ENCODE peak calls at places on chromosomes 6 and 20, in six cellular contexts. I is Peyer's patch, R is upper lobe of right lung, N is ascending aorta, K is left ventricle myocardium inferior, T is vagina. U is an unnamed sample.

GRCh38 chr20:21100590-21101452 is 5.3 kb downstream of the LINC00237 start:
- DNase-seq in I (no peak), R (peak; percentile 67), N (no peak), K (no peak), T (no peak), U (no peak)

GRCh38 chr6:42237857-42238256 is 20.2 kb upstream of the MRPS10 start:
- DNase-seq in I (no peak), R (no peak), N (no peak), K (no peak), T (no peak), U (no peak)

GRCh38 chr6:36728289-36729168 is 30.9 kb downstream of the RAB44 start:
- DNase-seq in I (no peak), R (no peak), N (no peak), K (no peak), T (no peak), U (no peak)

GRCh38 chr6:50816115-50816675 is 2.5 kb upstream of the TFAP2B start:
- DNase-seq in I (peak; percentile 86), R (peak; percentile 72), N (no peak), K (peak; percentile 37), T (no peak), U (peak; percentile 75)

GRCh38 chr6:12024715-12025434 is 12.8 kb downstream of the HIVEP1 start:
- DNase-seq in I (no peak), R (no peak), N (no peak), K (no peak), T (no peak), U (no peak)

GRCh38 chr6:118770112-118770788 is 118.9 kb upstream of the CEP85L start:
- DNase-seq in I (no peak), R (no peak), N (no peak), K (no peak), T (no peak), U (no peak)

GRCh38 chr6:165960692-165961091 is 207.0 kb downstream of the TBXT start:
- DNase-seq in I (no peak), R (no peak), N (no peak), K (no peak), T (no peak), U (no peak)

GRCh38 chr6:165999279-165999678 is 168.4 kb downstream of the TBXT start:
- DNase-seq in I (no peak), R (no peak), N (no peak), K (no peak), T (no peak), U (no peak)

GRCh38 chr6:22392711-22393110 is 95.9 kb upstream of the PRL start:
- DNase-seq in I (no peak), R (no peak), N (no peak), K (no peak), T (no peak), U (no peak)

DNA sequence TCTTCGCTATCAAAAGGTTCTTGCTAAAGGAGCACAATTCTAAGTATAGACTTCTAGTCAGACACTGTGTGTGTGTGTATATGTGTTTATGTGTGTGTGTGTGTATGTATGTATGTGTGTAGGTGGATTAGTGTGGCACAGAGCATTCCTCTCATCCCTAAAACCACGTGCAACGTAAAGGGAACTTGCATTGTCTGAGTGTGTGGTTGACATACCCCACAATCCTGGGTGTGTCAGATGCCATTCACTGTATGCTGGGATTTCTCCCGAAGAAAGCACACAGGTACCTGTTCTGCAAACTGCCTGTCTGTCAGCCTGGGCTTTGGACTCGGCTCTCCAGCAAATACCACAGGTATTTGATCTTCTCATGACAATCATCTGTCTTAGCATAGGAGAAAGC is 42.3 kb upstream of the TBC1D7 start:
- DNase-seq in I (no peak), R (no peak), N (no peak), K (no peak), T (no peak), U (no peak)
- H3K27ac ChIP-seq in I (no peak overlapping the region), R (no peak overlapping the region), N (no peak overlapping the region), K (no peak overlapping the region), T (no peak overlapping the region), U (no peak overlapping the region)

DNA sequence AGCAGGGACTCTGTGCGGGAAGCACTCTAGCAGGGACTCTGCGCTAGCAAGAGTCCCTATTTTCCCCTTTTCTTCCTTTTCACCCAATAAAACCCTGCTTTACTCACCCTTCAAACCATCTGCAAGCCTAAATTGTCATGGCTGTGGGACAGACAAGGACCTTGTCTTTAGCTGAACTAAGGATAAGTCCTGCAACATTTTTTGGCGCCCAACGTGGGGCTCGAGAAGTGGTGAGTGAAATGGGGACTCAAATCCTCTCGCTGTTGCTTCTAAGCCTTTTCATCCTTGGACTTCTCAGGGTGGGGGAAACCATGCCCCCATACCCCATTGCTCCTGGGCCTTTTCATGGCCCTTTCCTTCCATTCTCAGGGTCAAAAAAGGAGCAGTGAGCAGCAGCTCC is 46.4 kb downstream of the IMPG1 start:
- DNase-seq in I (no peak), R (no peak), N (no peak), K (no peak), T (no peak), U (no peak)
- H3K9me3 ChIP-seq in I (peaks cover 16% of the 10 kb centered on the region), R (peaks cover 10% of the 10 kb centered on the region), N (peaks cover 13% of the 10 kb centered on the region), K (peaks cover 65% of the 10 kb centered on the region), T (peaks cover 14% of the 10 kb centered on the region), U (peaks cover 25% of the 10 kb centered on the region)

GRCh38 chr6:34106900-34107299 is 39.0 kb downstream of the GRM4 start:
- DNase-seq in I (no peak), R (no peak), N (no peak), K (no peak), T (no peak), U (no peak)
- H3K4me1 ChIP-seq in I (no peaks in the 10 kb centered on the region), R (no peaks in the 10 kb centered on the region), N (no peaks in the 10 kb centered on the region), K (no peaks in the 10 kb centered on the region), T (no peaks in the 10 kb centered on the region), U (no peaks in the 10 kb centered on the region)

GRCh38 chr20:63205896-63206295 is 10.0 kb downstream of the YTHDF1 start:
- DNase-seq in I (no peak), R (no peak), N (no peak), K (no peak), T (no peak), U (no peak)

GRCh38 chr20:63212393-63212730 is 3.6 kb downstream of the YTHDF1 start:
- DNase-seq in I (no peak), R (no peak), N (no peak), K (no peak), T (no peak), U (no peak)

GRCh38 chr20:63206878-63207277 is 9.1 kb downstream of the YTHDF1 start:
- DNase-seq in I (no peak), R (no peak), N (no peak), K (no peak), T (no peak), U (peak; percentile 83)

GRCh38 chr20:63210011-63210605 is 5.8 kb downstream of the YTHDF1 start:
- DNase-seq in I (no peak), R (no peak), N (no peak), K (no peak), T (no peak), U (no peak)

GRCh38 chr20:63208346-63208924 is 7.5 kb downstream of the YTHDF1 start:
- DNase-seq in I (no peak), R (no peak), N (no peak), K (no peak), T (no peak), U (no peak)
- H3K27ac ChIP-seq in I (no peak overlapping the region), R (no peak overlapping the region), N (no peak overlapping the region), K (no peak overlapping the region), T (no peak overlapping the region), U (no peak overlapping the region)

DNA sequence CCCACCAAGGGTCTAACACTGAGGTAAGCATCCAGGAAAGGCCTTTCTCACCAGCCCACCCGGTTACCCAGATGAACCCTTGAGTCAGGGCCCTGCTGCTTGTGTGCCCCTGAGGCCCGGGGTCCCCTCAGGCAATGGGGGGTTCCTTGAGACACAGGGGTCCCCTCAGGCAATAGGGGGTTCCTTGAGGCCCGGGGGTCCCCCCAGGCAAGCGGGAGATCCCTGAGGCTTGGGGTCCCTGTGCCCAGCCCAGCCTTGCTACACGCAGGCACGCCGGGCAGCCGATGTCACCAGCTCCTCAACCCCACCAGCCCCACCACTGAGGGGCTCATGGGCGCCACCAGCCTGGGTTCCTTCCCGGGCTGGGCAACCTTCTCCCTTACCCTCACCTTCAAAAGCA is 247.2 kb downstream of the TTLL2 start:
- DNase-seq in I (no peak), R (no peak), N (no peak), K (no peak), T (peak; percentile 77), U (no peak)
- H3K9me3 ChIP-seq in I (peaks cover 3% of the 10 kb centered on the region), R (no peaks in the 10 kb centered on the region), N (no peaks in the 10 kb centered on the region), K (no peaks in the 10 kb centered on the region), T (no peaks in the 10 kb centered on the region), U (no peaks in the 10 kb centered on the region)

GRCh38 chr20:32113861-32114260 is 4.3 kb downstream of the TM9SF4 start:
- DNase-seq in I (no peak), R (no peak), N (no peak), K (no peak), T (no peak), U (no peak)
- H3K4me1 ChIP-seq in I (peaks cover 35% of the 10 kb centered on the region), R (peaks cover 40% of the 10 kb centered on the region), N (peaks cover 8% of the 10 kb centered on the region), K (peaks cover 87% of the 10 kb centered on the region), T (peaks cover 63% of the 10 kb centered on the region), U (peaks cover 68% of the 10 kb centered on the region)

DNA sequence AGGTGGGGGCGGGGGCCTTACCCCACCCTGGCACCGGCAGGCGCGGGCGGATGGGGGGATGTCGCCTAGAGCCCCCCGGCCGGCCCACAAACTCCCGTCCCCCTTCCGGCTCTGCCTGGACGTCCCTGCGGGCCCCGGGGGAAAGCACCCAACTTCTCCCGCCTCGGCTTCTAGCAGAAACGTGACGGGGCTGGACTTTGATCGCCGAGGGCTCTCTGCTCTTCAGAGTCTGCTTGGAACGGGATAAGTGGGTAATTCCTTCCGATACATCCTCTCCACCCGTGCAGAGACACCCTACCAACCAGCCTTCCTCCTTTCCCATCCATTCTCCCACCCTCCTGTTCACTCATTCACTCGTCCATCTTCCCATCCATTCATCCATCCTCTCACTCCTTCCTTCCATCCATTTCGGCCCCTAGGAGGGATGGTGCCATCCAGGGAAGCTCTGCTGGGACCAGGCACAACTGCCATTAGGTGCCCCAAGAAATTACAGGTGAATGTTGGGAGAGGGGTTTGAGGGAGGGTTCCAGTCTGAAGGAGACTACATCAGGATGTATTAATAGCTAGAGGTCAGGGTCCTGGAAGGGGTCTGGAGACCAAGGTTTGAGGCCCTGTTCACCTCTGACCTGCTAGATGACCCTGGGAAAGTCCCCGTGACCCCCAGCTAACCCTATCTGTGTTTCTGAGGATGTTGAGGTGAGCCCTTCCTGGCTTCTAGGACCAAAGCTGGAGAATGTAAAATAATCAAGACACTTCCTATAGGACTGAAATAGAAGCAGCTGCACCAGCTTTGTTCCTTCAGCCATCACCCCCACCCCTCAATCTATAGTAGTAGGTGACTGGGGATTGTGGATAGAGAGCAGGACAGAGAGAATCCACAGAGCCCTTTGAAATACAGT is 518 bp downstream of the TTLL9 start:
- DNase-seq in I (peak; percentile 66), R (no peak), N (peak; percentile 65), K (no peak), T (no peak), U (no peak)
- H3K27ac ChIP-seq in I (peak overlapping the region; percentile 10), R (peak overlapping the region; percentile 58), N (peak overlapping the region; percentile 41), K (peak overlapping the region; percentile 47), T (peak overlapping the region; percentile 70), U (peak overlapping the region; percentile 82)

DNA sequence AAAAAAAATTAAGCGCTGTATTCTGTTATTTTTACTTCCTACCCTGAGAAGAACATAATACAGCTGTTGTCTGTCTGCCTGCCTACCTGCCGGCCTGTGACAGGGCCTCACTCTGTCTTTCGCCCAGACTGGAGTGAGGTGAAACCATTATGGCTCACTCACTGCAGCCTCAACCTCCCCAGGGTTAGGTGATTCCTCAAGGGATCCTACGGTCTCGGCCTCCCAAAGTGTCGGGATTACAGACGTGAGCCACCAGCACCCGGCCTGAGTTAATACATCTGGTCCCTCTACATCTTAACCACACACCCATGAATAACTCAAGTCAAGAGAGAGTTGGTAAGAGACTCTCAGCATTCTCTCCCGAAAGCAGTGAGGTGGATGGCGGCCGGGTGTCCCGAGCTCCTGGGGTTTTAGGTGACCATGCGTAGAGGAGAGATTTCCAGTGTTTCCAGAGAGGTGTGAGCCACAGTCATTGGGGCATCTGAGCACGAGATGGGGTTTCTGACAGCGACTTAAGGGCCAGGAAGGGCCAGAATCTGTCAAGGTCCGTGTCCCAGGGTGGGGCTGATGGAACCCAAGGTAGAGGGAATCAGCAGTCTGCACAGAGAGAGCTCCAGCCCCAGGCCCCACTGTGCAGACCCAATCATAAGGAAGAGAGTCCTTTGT is 1954.4 kb upstream of the DEFB115 start:
- DNase-seq in I (no peak), R (no peak), N (no peak), K (no peak), T (no peak), U (no peak)
- H3K9me3 ChIP-seq in I (no peaks in the 10 kb centered on the region), R (no peaks in the 10 kb centered on the region), N (peaks cover 5% of the 10 kb centered on the region), K (peaks cover 61% of the 10 kb centered on the region), T (no peaks in the 10 kb centered on the region), U (no peaks in the 10 kb centered on the region)

U was measured in adrenal gland.